ENCODE peak calls at places on chromosomes 2 and 18, in four cellular contexts. One of them, this sample, is unnamed.

GRCh38 chr18:331231-331771 is 63.5 kb upstream of the THOC1 start:
- DNase-seq in mammary epithelial cell: peak; percentile 13
- DNase-seq in uterus: peak; percentile 37
- DNase-seq in neural progenitor cell: no peak
- DNase-seq in this sample: no peak

GRCh38 chr2:232363784-232364615 is 14.6 kb upstream of the ALPP start:
- DNase-seq in mammary epithelial cell: no peak
- DNase-seq in neural progenitor cell: no peak
- DNase-seq in uterus: no peak
- DNase-seq in this sample: peak; percentile 14

GRCh38 chr2:191432121-191432520 is 186.9 kb downstream of the MYO1B start:
- DNase-seq in neural progenitor cell: no peak
- DNase-seq in mammary epithelial cell: no peak
- DNase-seq in uterus: no peak
- DNase-seq in this sample: no peak

GRCh38 chr2:77768508-77768907 is 246.3 kb upstream of the LRRTM4 start:
- DNase-seq in neural progenitor cell: no peak
- DNase-seq in uterus: no peak
- DNase-seq in mammary epithelial cell: no peak
- DNase-seq in this sample: no peak

GRCh38 chr2:224221455-224221913 is 180.4 kb downstream of the FAM124B start:
- DNase-seq in uterus: no peak
- DNase-seq in mammary epithelial cell: peak; percentile 94
- DNase-seq in neural progenitor cell: peak; percentile 52
- DNase-seq in this sample: no peak

GRCh38 chr2:2188344-2189111 is 142.5 kb downstream of the MYT1L start:
- DNase-seq in neural progenitor cell: no peak
- DNase-seq in uterus: no peak
- DNase-seq in mammary epithelial cell: no peak
- DNase-seq in this sample: no peak

GRCh38 chr2:168699834-168700417 is 102.5 kb upstream of the NOSTRIN start:
- DNase-seq in mammary epithelial cell: no peak
- DNase-seq in uterus: peak; percentile 87
- DNase-seq in neural progenitor cell: no peak
- DNase-seq in this sample: peak; percentile 97

GRCh38 chr2:203928849-203929248 is 7.7 kb upstream of the ICOS start:
- DNase-seq in mammary epithelial cell: no peak
- DNase-seq in uterus: no peak
- DNase-seq in neural progenitor cell: no peak
- DNase-seq in this sample: no peak

GRCh38 chr2:127078691-127079270 is 28.2 kb downstream of the BIN1 start:
- DNase-seq in neural progenitor cell: no peak
- DNase-seq in mammary epithelial cell: no peak
- DNase-seq in uterus: no peak
- DNase-seq in this sample: no peak

GRCh38 chr2:71831208-71831577 is 316.5 kb downstream of the CYP26B1 start:
- DNase-seq in mammary epithelial cell: peak; percentile 33
- DNase-seq in uterus: no peak
- DNase-seq in neural progenitor cell: no peak
- DNase-seq in this sample: no peak

GRCh38 chr2:231900486-231900942 is 25.7 kb downstream of the NPPC start:
- DNase-seq in mammary epithelial cell: peak; percentile 36
- DNase-seq in uterus: peak; percentile 16
- DNase-seq in neural progenitor cell: peak; percentile 93
- DNase-seq in this sample: peak; percentile 84

GRCh38 chr2:16629770-16630169 is 35.9 kb downstream of the CYRIA start:
- DNase-seq in uterus: no peak
- DNase-seq in neural progenitor cell: no peak
- DNase-seq in mammary epithelial cell: no peak
- DNase-seq in this sample: no peak

GRCh38 chr2:1082456-1083205 is 132.0 kb downstream of the SNTG2 start:
- DNase-seq in neural progenitor cell: peak; percentile 63
- DNase-seq in mammary epithelial cell: no peak
- DNase-seq in uterus: no peak
- DNase-seq in this sample: no peak

GRCh38 chr2:179543361-179543901 is 278.8 kb upstream of the SESTD1 start:
- DNase-seq in neural progenitor cell: peak; percentile 77
- DNase-seq in uterus: no peak
- DNase-seq in mammary epithelial cell: peak; percentile 57
- DNase-seq in this sample: no peak

GRCh38 chr2:170123593-170123992 is 54.4 kb upstream of the MYO3B start:
- DNase-seq in neural progenitor cell: no peak
- DNase-seq in uterus: no peak
- DNase-seq in mammary epithelial cell: peak; percentile 22
- DNase-seq in this sample: no peak

GRCh38 chr2:55771612-55772011 is 78.0 kb upstream of the PNPT1 start:
- DNase-seq in mammary epithelial cell: peak; percentile 35
- DNase-seq in uterus: no peak
- DNase-seq in neural progenitor cell: peak; percentile 8
- DNase-seq in this sample: no peak

GRCh38 chr2:220509921-220510320 is 882.5 kb downstream of the SLC4A3 start:
- DNase-seq in mammary epithelial cell: no peak
- DNase-seq in uterus: no peak
- DNase-seq in neural progenitor cell: no peak
- DNase-seq in this sample: no peak

GRCh38 chr2:163664610-163665009 is 71.2 kb downstream of the FIGN start:
- DNase-seq in uterus: no peak
- DNase-seq in neural progenitor cell: no peak
- DNase-seq in mammary epithelial cell: peak; percentile 36
- DNase-seq in this sample: no peak

GRCh38 chr2:44955593-44956449 is 14.3 kb downstream of the SIX3 start:
- DNase-seq in uterus: peak; percentile 32
- DNase-seq in mammary epithelial cell: peak; percentile 54
- DNase-seq in neural progenitor cell: peak; percentile 94
- DNase-seq in this sample: peak; percentile 78

GRCh38 chr2:209472386-209472832 is 48.6 kb downstream of the MAP2 start:
- DNase-seq in mammary epithelial cell: peak; percentile 79
- DNase-seq in uterus: no peak
- DNase-seq in neural progenitor cell: no peak
- DNase-seq in this sample: no peak

GRCh38 chr2:44250376-44250775 is 24.9 kb upstream of the SLC3A1 start:
- DNase-seq in uterus: no peak
- DNase-seq in mammary epithelial cell: no peak
- DNase-seq in neural progenitor cell: no peak
- DNase-seq in this sample: no peak

GRCh38 chr2:193843675-193844074 is 1648.9 kb upstream of the TMEFF2 start:
- DNase-seq in neural progenitor cell: no peak
- DNase-seq in uterus: no peak
- DNase-seq in mammary epithelial cell: no peak
- DNase-seq in this sample: no peak

GRCh38 chr18:36662000-36662399 is 166.8 kb downstream of the TPGS2 start:
- DNase-seq in neural progenitor cell: peak; percentile 57
- DNase-seq in uterus: no peak
- DNase-seq in mammary epithelial cell: no peak
- DNase-seq in this sample: no peak

GRCh38 chr2:199315299-199316179 is 142.2 kb downstream of the SATB2 start:
- DNase-seq in mammary epithelial cell: peak; percentile 7
- DNase-seq in neural progenitor cell: peak; percentile 70
- DNase-seq in uterus: no peak
- DNase-seq in this sample: no peak

GRCh38 chr2:235160281-235160805 is 208.5 kb downstream of the SH3BP4 start:
- DNase-seq in neural progenitor cell: no peak
- DNase-seq in uterus: no peak
- DNase-seq in mammary epithelial cell: no peak
- DNase-seq in this sample: no peak

GRCh38 chr2:203413796-203414195 is 85.6 kb downstream of the ABI2 start:
- DNase-seq in neural progenitor cell: no peak
- DNase-seq in uterus: no peak
- DNase-seq in mammary epithelial cell: no peak
- DNase-seq in this sample: no peak

GRCh38 chr2:160242863-160243552 is 42.9 kb upstream of the ITGB6 start:
- DNase-seq in neural progenitor cell: no peak
- DNase-seq in uterus: no peak
- DNase-seq in mammary epithelial cell: no peak
- DNase-seq in this sample: no peak

GRCh38 chr2:201357216-201357615 is at the start of gene FLACC1:
- DNase-seq in mammary epithelial cell: peak; percentile 49
- DNase-seq in uterus: no peak
- DNase-seq in neural progenitor cell: peak; percentile 65
- DNase-seq in this sample: no peak

GRCh38 chr2:118003396-118003824 is 10.5 kb downstream of the CCDC93 start:
- DNase-seq in neural progenitor cell: peak; percentile 79
- DNase-seq in mammary epithelial cell: peak; percentile 63
- DNase-seq in uterus: peak; percentile 46
- DNase-seq in this sample: no peak

GRCh38 chr2:216371756-216372702 is at the start of gene MARCHF4:
- DNase-seq in mammary epithelial cell: peak; percentile 89
- DNase-seq in neural progenitor cell: peak; percentile 89
- DNase-seq in uterus: peak; percentile 42
- DNase-seq in this sample: peak; percentile 73

GRCh38 chr2:71699428-71699827 is 246.1 kb downstream of the DYSF start:
- DNase-seq in mammary epithelial cell: no peak
- DNase-seq in neural progenitor cell: no peak
- DNase-seq in uterus: no peak
- DNase-seq in this sample: no peak

GRCh38 chr18:43383031-43383430 is 105.7 kb upstream of the SYT4 start:
- DNase-seq in neural progenitor cell: no peak
- DNase-seq in uterus: no peak
- DNase-seq in mammary epithelial cell: no peak
- DNase-seq in this sample: no peak

GRCh38 chr18:43380098-43380672 is 102.9 kb upstream of the SYT4 start:
- DNase-seq in mammary epithelial cell: no peak
- DNase-seq in uterus: no peak
- DNase-seq in neural progenitor cell: no peak
- DNase-seq in this sample: no peak
- H3K27ac ChIP-seq in mammary epithelial cell: no peak overlapping the region
- H3K27ac ChIP-seq in uterus: no peak overlapping the region
- H3K27ac ChIP-seq in neural progenitor cell: no peak overlapping the region
- H3K27ac ChIP-seq in this sample: no peak overlapping the region

DNA sequence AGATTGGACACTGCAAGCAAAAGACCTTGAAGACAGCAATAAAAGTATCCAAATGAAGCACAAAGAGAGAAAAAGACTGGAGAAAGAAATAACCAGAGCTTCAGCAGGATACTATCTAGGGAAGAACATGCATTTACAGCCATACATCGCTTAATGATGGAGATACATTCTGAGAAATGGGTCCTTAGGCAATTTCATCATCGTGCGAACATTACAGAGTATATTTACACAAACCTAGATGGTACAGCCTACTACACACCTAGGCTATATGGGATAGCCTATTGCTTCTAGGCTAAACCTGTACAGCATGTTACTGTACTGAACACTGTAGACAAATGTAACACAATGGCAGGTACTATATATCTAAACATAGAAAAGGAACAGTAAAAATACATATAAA is 11.9 kb downstream of the OLA1 start:
- DNase-seq in neural progenitor cell: no peak
- DNase-seq in mammary epithelial cell: no peak
- DNase-seq in uterus: no peak
- DNase-seq in this sample: no peak
- H3K27ac ChIP-seq in neural progenitor cell: no peak overlapping the region
- H3K27ac ChIP-seq in mammary epithelial cell: no peak overlapping the region
- H3K27ac ChIP-seq in uterus: no peak overlapping the region
- H3K27ac ChIP-seq in this sample: no peak overlapping the region

DNA sequence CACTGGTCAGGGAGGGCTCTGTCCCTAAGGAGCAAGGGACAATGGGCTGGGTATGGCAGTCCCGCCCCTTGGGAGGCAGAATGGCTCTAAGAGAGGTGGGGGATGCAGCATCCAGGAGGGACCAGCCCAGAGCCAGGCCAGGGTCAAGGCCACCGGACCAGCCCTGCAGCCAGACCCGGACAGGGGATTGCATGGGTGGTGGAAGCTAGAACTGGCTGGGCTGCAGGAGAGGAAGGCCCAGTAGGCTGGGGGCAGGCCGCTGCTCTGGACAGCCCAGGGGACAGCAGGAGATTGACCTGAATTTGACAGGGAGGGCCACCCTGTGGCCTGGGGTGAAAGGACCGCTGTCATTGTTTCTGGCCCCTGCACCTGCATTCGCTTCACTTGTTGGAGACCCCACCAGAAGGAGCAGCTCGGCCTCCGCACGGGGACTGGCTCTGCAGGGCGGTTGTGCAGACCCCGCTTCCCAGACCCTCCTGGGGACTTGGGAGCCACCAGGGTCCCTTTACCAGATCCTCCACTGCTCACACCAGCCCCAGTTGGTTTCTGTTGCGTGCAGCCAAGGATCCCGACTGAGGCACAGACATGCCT is 14.6 kb downstream of the RAMP1 start:
- DNase-seq in uterus: peak; percentile 25
- DNase-seq in neural progenitor cell: peak; percentile 38
- DNase-seq in mammary epithelial cell: no peak
- DNase-seq in this sample: no peak
- H3K27ac ChIP-seq in uterus: peak overlapping the region; percentile 100
- H3K27ac ChIP-seq in neural progenitor cell: no peak overlapping the region
- H3K27ac ChIP-seq in mammary epithelial cell: no peak overlapping the region
- H3K27ac ChIP-seq in this sample: no peak overlapping the region

GRCh38 chr2:66446178-66446860 is 11.4 kb downstream of the MEIS1 start:
- DNase-seq in uterus: peak; percentile 63
- DNase-seq in mammary epithelial cell: no peak
- DNase-seq in neural progenitor cell: peak; percentile 76
- DNase-seq in this sample: peak; percentile 26

GRCh38 chr2:66445781-66446177 is 10.9 kb downstream of the MEIS1 start:
- DNase-seq in mammary epithelial cell: no peak
- DNase-seq in neural progenitor cell: peak; percentile 85
- DNase-seq in uterus: no peak
- DNase-seq in this sample: peak; percentile 23

GRCh38 chr2:66446924-66447323 is 12.0 kb downstream of the MEIS1 start:
- DNase-seq in neural progenitor cell: no peak
- DNase-seq in uterus: no peak
- DNase-seq in mammary epithelial cell: no peak
- DNase-seq in this sample: no peak

GRCh38 chr2:66447676-66448075 is 12.8 kb downstream of the MEIS1 start:
- DNase-seq in mammary epithelial cell: no peak
- DNase-seq in neural progenitor cell: no peak
- DNase-seq in uterus: no peak
- DNase-seq in this sample: no peak

DNA sequence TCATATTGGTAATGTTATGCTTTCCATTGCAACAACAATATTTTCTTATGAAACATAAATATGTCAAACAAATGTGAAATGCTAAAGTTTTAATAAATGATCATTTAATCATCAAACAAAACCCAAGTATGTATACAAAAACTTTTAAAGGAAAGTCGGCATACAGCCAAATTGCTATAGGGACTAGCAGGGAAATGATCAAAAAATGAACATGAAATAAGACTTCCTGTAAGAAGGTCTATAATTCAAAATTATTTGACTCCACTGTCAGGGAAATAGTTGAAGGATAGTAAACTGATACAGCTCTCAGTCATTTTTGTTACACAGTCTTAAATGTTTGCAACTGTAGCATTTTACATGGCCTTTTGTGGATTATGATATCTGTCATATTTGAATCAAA is 13.7 kb downstream of the MEIS1 start:
- DNase-seq in neural progenitor cell: no peak
- DNase-seq in uterus: no peak
- DNase-seq in mammary epithelial cell: no peak
- DNase-seq in this sample: no peak
- H3K27ac ChIP-seq in neural progenitor cell: no peak overlapping the region
- H3K27ac ChIP-seq in uterus: peak overlapping the region; percentile 100
- H3K27ac ChIP-seq in mammary epithelial cell: no peak overlapping the region
- H3K27ac ChIP-seq in this sample: no peak overlapping the region

This sample was measured in right lobe of liver.